ENCODE peak calls at places on chromosome 19, in seven cellular contexts. U, Y, W, H, O, I and S are unnamed samples. For H3K4me1, the result is how much of the 10 kb centered on the place peaks cover.

GRCh38 chr19:3003046-3003445 is 25.7 kb downstream of the TLE6 start:
- DNase-seq in U (no peak), Y (no peak), W (no peak), H (no peak), O (no peak), I (no peak), S (no peak)

GRCh38 chr19:54207908-54208783 is 7.5 kb downstream of the RPS9 start:
- DNase-seq in U (no peak), Y (no peak), W (no peak), H (no peak), O (no peak), I (peak), S (peak)

GRCh38 chr19:44643605-44644390 is at the start of gene PVR:
- DNase-seq in U (peak), Y (peak), W (no peak), H (no peak), O (peak), I (peak), S (peak)

GRCh38 chr19:38247126-38247525 is 9.0 kb downstream of the PPP1R14A start:
- DNase-seq in U (no peak), Y (no peak), W (no peak), H (no peak), O (no peak), I (no peak), S (no peak)

GRCh38 chr19:55212447-55212846 is 3.1 kb upstream of the PTPRH start:
- DNase-seq in U (peak), Y (no peak), W (no peak), H (no peak), O (no peak), I (peak), S (no peak)

GRCh38 chr19:920051-920857 is 3.1 kb downstream of the KISS1R start:
- DNase-seq in U (no peak), Y (no peak), W (no peak), H (peak), O (no peak), I (no peak), S (no peak)

GRCh38 chr19:46788101-46788967 is at the start of gene SLC1A5:
- DNase-seq in U (peak), Y (peak), W (peak), H (peak), O (peak), I (peak), S (peak)

GRCh38 chr19:1466018-1466460 is 13.0 kb downstream of the C19orf25 start:
- DNase-seq in U (no peak), Y (no peak), W (no peak), H (no peak), O (no peak), I (no peak), S (no peak)

GRCh38 chr19:31170046-31170445 is 179.2 kb downstream of the TSHZ3 start:
- DNase-seq in U (no peak), Y (no peak), W (no peak), H (no peak), O (no peak), I (no peak), S (no peak)

GRCh38 chr19:53982056-53982455 is 9.4 kb upstream of the CACNG6 start:
- DNase-seq in U (no peak), Y (no peak), W (no peak), H (no peak), O (no peak), I (no peak), S (no peak)

GRCh38 chr19:46975918-46976782 is 43.5 kb upstream of the NPAS1 start:
- DNase-seq in U (peak), Y (peak), W (no peak), H (no peak), O (peak), I (peak), S (peak)

GRCh38 chr19:15453906-15454305 is 4.2 kb upstream of the WIZ start:
- DNase-seq in U (no peak), Y (no peak), W (no peak), H (no peak), O (no peak), I (no peak), S (no peak)

GRCh38 chr19:10551698-10552301 is 8.1 kb downstream of the ATG4D start:
- DNase-seq in U (no peak), Y (no peak), W (no peak), H (no peak), O (no peak), I (peak), S (peak)

GRCh38 chr19:7922841-7923205 is 2.7 kb downstream of the SNAPC2 start:
- DNase-seq in U (no peak), Y (no peak), W (no peak), H (no peak), O (no peak), I (no peak), S (no peak)

GRCh38 chr19:1449467-1450442 is at the start of gene APC2:
- DNase-seq in U (no peak), Y (no peak), W (no peak), H (no peak), O (no peak), I (no peak), S (no peak)

GRCh38 chr19:10780368-10780767 is 55.6 kb downstream of the TMED1 start:
- DNase-seq in U (no peak), Y (no peak), W (peak), H (no peak), O (no peak), I (peak), S (peak)

GRCh38 chr19:23145617-23146415 is 29.0 kb downstream of the ZNF730 start:
- DNase-seq in U (no peak), Y (no peak), W (no peak), H (no peak), O (no peak), I (no peak), S (no peak)
- H3K4me1 ChIP-seq in U (under half), Y (under half), W (under half), H (under half), O (under half), I (under half), S (under half)

DNA sequence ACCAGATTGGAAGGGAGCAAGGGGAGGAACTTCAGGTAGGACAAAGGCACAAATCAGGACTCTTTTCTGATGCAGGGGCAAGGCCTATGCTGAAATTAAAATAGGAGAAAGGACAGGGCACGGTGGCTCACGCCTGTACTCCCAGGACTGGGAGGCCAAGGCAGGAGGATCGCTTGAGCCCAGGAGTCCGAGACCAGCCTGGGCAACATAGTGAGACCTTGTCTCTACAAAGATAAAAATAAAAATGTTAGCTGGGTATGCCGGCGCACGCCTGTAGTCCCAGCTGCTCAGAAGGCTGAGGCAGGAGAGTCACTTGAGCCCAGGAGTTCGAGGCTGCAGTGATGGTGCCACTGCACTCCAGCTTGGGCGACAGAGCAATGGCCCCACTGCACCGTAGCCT is 5.7 kb downstream of the SLC17A7 start:
- DNase-seq in U (no peak), Y (no peak), W (no peak), H (no peak), O (no peak), I (no peak), S (no peak)
- H3K27ac ChIP-seq in U (no peak), Y (no peak), W (no peak), H (no peak), O (no peak), I (no peak), S (no peak)

GRCh38 chr19:4721196-4721595 is 2.4 kb downstream of the DPP9 start:
- DNase-seq in U (no peak), Y (no peak), W (no peak), H (no peak), O (no peak), I (no peak), S (no peak)
- H3K4me1 ChIP-seq in U (under half), Y (under half), W (half or more), H (under half), O (under half), I (under half), S (under half)

GRCh38 chr19:29945433-29945832 is 3.4 kb downstream of the URI1 start:
- DNase-seq in U (no peak), Y (no peak), W (no peak), H (no peak), O (no peak), I (no peak), S (no peak)

GRCh38 chr19:29946645-29947044 is 4.6 kb downstream of the URI1 start:
- DNase-seq in U (no peak), Y (no peak), W (no peak), H (no peak), O (no peak), I (no peak), S (no peak)

GRCh38 chr19:29944415-29945012 is 2.5 kb downstream of the URI1 start:
- DNase-seq in U (no peak), Y (no peak), W (no peak), H (no peak), O (no peak), I (no peak), S (no peak)

GRCh38 chr19:29943615-29944014 is 1.6 kb downstream of the URI1 start:
- DNase-seq in U (no peak), Y (no peak), W (no peak), H (no peak), O (no peak), I (no peak), S (no peak)

GRCh38 chr19:29945017-29945416 is 3.0 kb downstream of the URI1 start:
- DNase-seq in U (no peak), Y (no peak), W (no peak), H (no peak), O (no peak), I (no peak), S (no peak)
- H3K27ac ChIP-seq in U (no peak), Y (peak), W (peak), H (no peak), O (no peak), I (peak), S (no peak)

GRCh38 chr19:33216198-33216830 is 9.3 kb downstream of the SLC7A10 start:
- DNase-seq in U (no peak), Y (no peak), W (no peak), H (no peak), O (no peak), I (no peak), S (no peak)
- H3K4me1 ChIP-seq in U (under half), Y (under half), W (under half), H (under half), O (under half), I (under half), S (under half)

GRCh38 chr19:16821081-16821480 is 8.1 kb upstream of the SIN3B start:
- DNase-seq in U (no peak), Y (no peak), W (no peak), H (no peak), O (no peak), I (no peak), S (no peak)

GRCh38 chr19:16820056-16820455 is 9.1 kb upstream of the SIN3B start:
- DNase-seq in U (no peak), Y (no peak), W (no peak), H (no peak), O (no peak), I (no peak), S (no peak)

GRCh38 chr19:16825312-16826168 is 3.7 kb upstream of the SIN3B start:
- DNase-seq in U (no peak), Y (peak), W (no peak), H (no peak), O (no peak), I (peak), S (peak)

GRCh38 chr19:16824658-16825311 is 4.4 kb upstream of the SIN3B start:
- DNase-seq in U (no peak), Y (peak), W (no peak), H (no peak), O (no peak), I (no peak), S (no peak)

DNA sequence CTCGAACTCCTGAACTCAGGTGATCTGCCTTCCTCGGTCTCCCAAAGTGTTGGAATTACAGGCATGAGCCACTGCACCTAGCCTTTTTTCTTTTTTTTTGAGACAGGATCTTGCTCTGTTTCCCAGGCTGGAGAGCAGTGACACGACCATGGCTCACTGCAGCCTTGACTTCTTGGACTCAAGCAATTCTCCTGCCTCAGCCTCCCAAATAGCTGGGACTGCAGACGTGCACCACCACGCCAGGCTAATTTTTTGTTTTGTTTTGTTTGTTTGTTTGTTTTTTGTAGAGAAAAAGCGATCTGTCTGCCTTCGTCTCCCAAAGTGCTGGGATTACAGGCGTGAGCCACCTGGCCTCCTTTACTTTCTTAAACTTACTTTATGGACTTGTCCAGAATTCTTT is 6.5 kb upstream of the SIN3B start:
- DNase-seq in U (no peak), Y (no peak), W (no peak), H (no peak), O (no peak), I (no peak), S (no peak)
- H3K27ac ChIP-seq in U (no peak), Y (peak), W (peak), H (no peak), O (no peak), I (no peak), S (no peak)

DNA sequence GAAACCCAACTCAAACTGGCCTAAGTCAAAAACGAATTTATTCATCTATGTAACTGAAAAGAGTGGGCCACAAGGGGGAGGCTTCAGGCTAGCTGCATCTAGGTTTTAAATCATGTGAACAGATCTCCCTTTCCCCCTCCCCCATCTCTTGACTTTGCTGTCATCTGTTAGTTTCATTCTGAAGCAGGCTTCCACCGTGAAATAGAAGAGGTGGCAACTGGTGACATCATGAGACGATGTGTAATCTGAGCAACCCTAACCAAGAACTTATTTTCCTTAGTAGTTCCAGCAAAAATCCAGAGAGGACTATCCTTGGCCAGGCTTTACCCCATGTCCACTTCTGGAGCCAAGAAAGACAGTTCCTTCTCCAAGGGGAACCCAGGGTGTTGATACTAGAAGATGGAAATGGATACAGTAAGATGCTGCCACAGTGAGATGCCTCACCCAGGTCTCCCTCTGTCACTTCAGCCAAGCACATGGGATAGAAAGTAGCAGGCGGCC is 9.4 kb downstream of the SAMD4B start:
- DNase-seq in U (no peak), Y (no peak), W (no peak), H (no peak), O (no peak), I (no peak), S (no peak)
- H3K4me1 ChIP-seq in U (under half), Y (under half), W (half or more), H (under half), O (under half), I (under half), S (under half)